ENCODE peak calls at places on chromosomes 13 and 19, in four cellular contexts. E is A549, O is K562, S is H1. N is an unnamed sample.

GRCh38 chr13:59437902-59438301 is 725.8 kb downstream of the DIAPH3 start:
- DNase-seq in E (no peak), O (no peak), S (no peak), N (no peak)

GRCh38 chr13:93298741-93299140 is 72.1 kb downstream of the GPC6 start:
- DNase-seq in E (no peak), O (no peak), S (no peak), N (no peak)

GRCh38 chr19:13153627-13154240 is 3.5 kb downstream of the IER2 start:
- DNase-seq in E (no peak), O (peak), S (no peak), N (no peak)

GRCh38 chr13:100138859-100139491 is 50.1 kb downstream of the PCCA start:
- DNase-seq in E (no peak), O (no peak), S (no peak), N (no peak)

GRCh38 chr13:30856004-30856790 is 49.9 kb upstream of the MEDAG start:
- DNase-seq in E (no peak), O (no peak), S (no peak), N (no peak)

GRCh38 chr19:8641908-8642547 is 11.6 kb downstream of the NFILZ start:
- DNase-seq in E (peak), O (peak), S (no peak), N (peak)

GRCh38 chr19:19464339-19465098 is 50.8 kb downstream of the TSSK6 start:
- DNase-seq in E (no peak), O (no peak), S (no peak), N (no peak)

GRCh38 chr19:33216198-33216830 is 9.3 kb downstream of the SLC7A10 start:
- DNase-seq in E (no peak), O (no peak), S (no peak), N (no peak)

GRCh38 chr19:33868821-33869412 is 72.2 kb downstream of the KCTD15 start:
- DNase-seq in E (no peak), O (no peak), S (no peak), N (no peak)

GRCh38 chr19:17339088-17339741 is 1.9 kb downstream of the GTPBP3 start:
- DNase-seq in E (no peak), O (peak), S (no peak), N (no peak)

GRCh38 chr19:42529248-42529764 is 1.0 kb upstream of the CEACAM1 start:
- DNase-seq in E (peak), O (peak), S (peak), N (peak)

GRCh38 chr13:91510058-91510457 is 111.6 kb downstream of the GPC5 start:
- DNase-seq in E (no peak), O (no peak), S (no peak), N (no peak)

GRCh38 chr19:20660473-20660872 is 898 bp downstream of the ZNF626 start:
- DNase-seq in E (no peak), O (peak), S (no peak), N (no peak)

GRCh38 chr19:11092181-11092538 is 2.9 kb downstream of the LDLR start:
- DNase-seq in E (peak), O (no peak), S (no peak), N (peak)

GRCh38 chr19:17680235-17680722 is 7.9 kb downstream of the UNC13A start:
- DNase-seq in E (peak), O (peak), S (no peak), N (no peak)

GRCh38 chr13:33375421-33375820 is 89.9 kb upstream of the STARD13 start:
- DNase-seq in E (no peak), O (no peak), S (no peak), N (no peak)

GRCh38 chr13:103277099-103277498 is 210.9 kb upstream of the SLC10A2 start:
- DNase-seq in E (no peak), O (no peak), S (no peak), N (no peak)

GRCh38 chr13:102286326-102286725 is 115.5 kb downstream of the FGF14 start:
- DNase-seq in E (peak), O (no peak), S (no peak), N (peak)

GRCh38 chr13:76853481-76853880 is 32.7 kb downstream of the KCTD12 start:
- DNase-seq in E (no peak), O (no peak), S (no peak), N (no peak)

GRCh38 chr19:58476498-58477015 is 405 bp downstream of the ZNF446 start:
- DNase-seq in E (peak), O (peak), S (no peak), N (peak)

GRCh38 chr19:51539821-51540366 is 8.4 kb upstream of the SIGLEC6 start:
- DNase-seq in E (no peak), O (no peak), S (no peak), N (no peak)

GRCh38 chr13:102913924-102914628 is 68.2 kb downstream of the ERCC5 start:
- DNase-seq in E (no peak), O (no peak), S (no peak), N (no peak)

GRCh38 chr19:40610396-40611064 is 9.4 kb downstream of the LTBP4 start:
- DNase-seq in E (no peak), O (no peak), S (no peak), N (no peak)

GRCh38 chr13:100625447-100625846 is 36.9 kb upstream of the GGACT start:
- DNase-seq in E (no peak), O (no peak), S (no peak), N (no peak)

GRCh38 chr13:72293206-72293605 is 426.2 kb upstream of the DACH1 start:
- DNase-seq in E (no peak), O (no peak), S (no peak), N (no peak)

GRCh38 chr13:60753641-60754040 is 356.6 kb downstream of the TDRD3 start:
- DNase-seq in E (no peak), O (no peak), S (no peak), N (no peak)

GRCh38 chr13:44425041-44425814 is 51.6 kb downstream of the SERP2 start:
- DNase-seq in E (no peak), O (no peak), S (no peak), N (no peak)

GRCh38 chr19:42111384-42111783 is 20.9 kb downstream of the POU2F2 start:
- DNase-seq in E (no peak), O (no peak), S (no peak), N (no peak)

GRCh38 chr13:68170961-68171360 is 940.8 kb upstream of the PCDH9 start:
- DNase-seq in E (no peak), O (no peak), S (no peak), N (no peak)

GRCh38 chr19:5697890-5698634 is 8.0 kb downstream of the RPL36 start:
- DNase-seq in E (no peak), O (no peak), S (no peak), N (no peak)

GRCh38 chr19:13459351-13459750 is 46.9 kb downstream of the CACNA1A start:
- DNase-seq in E (no peak), O (no peak), S (no peak), N (no peak)

GRCh38 chr19:41924151-41925145 is 3.8 kb downstream of the ERFL start:
- DNase-seq in E (no peak), O (no peak), S (no peak), N (no peak)

GRCh38 chr19:55882626-55883025 is 46.3 kb downstream of the NLRP4 start:
- DNase-seq in E (no peak), O (no peak), S (no peak), N (no peak)
- TF ChIP-seq RNF2 in E (no peak), O (no peak), S (no peak), N (no peak)

DNA sequence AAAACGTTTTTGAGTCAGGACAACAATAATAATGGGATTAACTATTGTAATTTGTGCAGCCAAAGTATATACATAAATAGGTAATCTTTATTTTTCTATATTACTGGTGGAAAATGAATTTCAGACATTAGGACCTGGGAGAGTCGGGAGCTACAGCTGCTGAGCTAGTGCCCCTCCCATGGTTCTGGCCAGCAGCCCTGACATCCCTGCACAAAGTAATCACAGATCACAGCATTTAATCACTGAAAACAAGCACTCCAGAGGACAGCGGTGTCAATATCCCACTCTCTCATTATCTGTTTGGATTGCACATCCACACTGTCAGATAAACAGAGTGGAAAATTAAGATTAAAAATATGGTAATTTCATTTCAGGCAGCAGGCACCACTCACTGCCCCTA is 254.0 kb upstream of the SOX21 start:
- DNase-seq in E (no peak), O (no peak), S (no peak), N (no peak)
- TF ChIP-seq RNF2 in E (no peak), O (no peak), S (no peak), N (no peak)

DNA sequence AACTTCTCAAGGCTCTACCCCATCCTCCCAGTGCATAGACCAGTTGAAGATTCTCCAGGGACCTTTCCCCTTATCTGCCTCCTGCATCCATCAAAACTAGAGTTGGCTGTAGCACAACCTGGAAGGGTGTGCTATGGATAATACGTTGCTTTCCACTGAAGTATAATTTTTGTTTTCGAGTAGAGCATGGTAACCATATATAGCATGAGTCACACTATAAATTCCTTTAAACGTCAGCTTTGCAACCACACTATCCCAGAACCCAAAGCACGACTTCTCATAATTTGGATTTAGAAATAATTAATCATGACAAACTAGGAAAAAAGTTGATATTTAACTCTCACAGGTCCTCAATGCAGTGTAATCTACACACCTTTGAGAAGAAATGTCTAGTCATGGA is 138.3 kb upstream of the NBEA start:
- DNase-seq in E (no peak), O (no peak), S (no peak), N (no peak)
- TF ChIP-seq RNF2 in E (no peak), O (no peak), S (no peak), N (no peak)

GRCh38 chr13:78881054-78881453 is 222.1 kb upstream of the OBI1 start:
- DNase-seq in E (no peak), O (no peak), S (no peak), N (no peak)
- TF ChIP-seq RNF2 in E (no peak), O (no peak), S (no peak), N (no peak)

GRCh38 chr13:110683203-110683883 is 22.6 kb downstream of the CARS2 start:
- DNase-seq in E (peak), O (no peak), S (no peak), N (peak)
- TF ChIP-seq RNF2 in E (no peak), O (no peak), S (no peak), N (no peak)

GRCh38 chr13:97976551-97977375 is 23.3 kb downstream of the IPO5 start:
- DNase-seq in E (peak), O (peak), S (no peak), N (no peak)
- TF ChIP-seq RNF2 in E (no peak), O (no peak), S (no peak), N (no peak)

DNA sequence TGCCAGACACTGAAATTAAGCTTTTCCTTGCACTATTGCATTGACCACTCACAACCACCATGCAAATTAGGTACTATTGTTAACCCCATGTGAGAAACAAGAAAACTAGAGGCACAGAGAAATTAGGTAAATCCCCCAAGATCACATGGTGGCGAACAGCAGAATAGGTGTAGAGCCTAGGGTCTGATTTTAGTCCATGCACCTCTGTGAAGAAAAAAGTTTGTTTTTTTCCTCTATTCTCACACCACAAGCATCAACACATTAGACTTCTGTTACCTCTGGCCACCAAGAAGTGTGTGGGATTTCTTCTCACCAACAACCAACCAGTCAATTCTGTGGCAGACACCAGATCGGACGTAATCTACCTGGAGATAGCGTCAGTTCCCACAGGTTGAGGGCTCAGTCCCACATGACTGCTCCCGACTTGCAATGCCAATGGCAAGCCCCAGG is 391.9 kb downstream of the COG6 start:
- DNase-seq in E (no peak), O (no peak), S (no peak), N (no peak)
- TF ChIP-seq RNF2 in E (no peak), O (no peak), S (no peak), N (no peak)

GRCh38 chr19:1668048-1668338 is 15.6 kb upstream of the TCF3 start:
- DNase-seq in E (no peak), O (no peak), S (no peak), N (no peak)
- TF ChIP-seq RNF2 in E (no peak), O (no peak), S (no peak), N (no peak)